ENCODE peak calls at places on chromosomes 12 and 14, in ten cellular contexts. One of them, this sample, is unnamed.

GRCh38 chr14:69643430-69644200 is 32.2 kb downstream of the SUSD6 start:
- DNase-seq in cardiac fibroblast: peak
- DNase-seq in HepG2: peak
- DNase-seq in naive thymus-derived CD8-positive, alpha-beta T cell: no peak
- DNase-seq in EL: peak
- DNase-seq in PC-9: peak
- DNase-seq in lower leg skin: peak
- DNase-seq in activated naive CD8-positive, alpha-beta T cell treated with anti-CD3 and anti-CD28 coated beads for 36 hours: peak
- DNase-seq in astrocyte of the cerebellum: peak
- DNase-seq in H7: no peak
- DNase-seq in this sample: peak

GRCh38 chr12:64729909-64730584 is 29.2 kb downstream of the GNS start:
- DNase-seq in cardiac fibroblast: no peak
- DNase-seq in HepG2: no peak
- DNase-seq in naive thymus-derived CD8-positive, alpha-beta T cell: no peak
- DNase-seq in EL: no peak
- DNase-seq in PC-9: no peak
- DNase-seq in lower leg skin: no peak
- DNase-seq in activated naive CD8-positive, alpha-beta T cell treated with anti-CD3 and anti-CD28 coated beads for 36 hours: no peak
- DNase-seq in astrocyte of the cerebellum: no peak
- DNase-seq in H7: no peak
- DNase-seq in this sample: no peak

GRCh38 chr12:46554461-46554860 is 181.9 kb upstream of the SLC38A2 start:
- DNase-seq in cardiac fibroblast: no peak
- DNase-seq in HepG2: no peak
- DNase-seq in naive thymus-derived CD8-positive, alpha-beta T cell: no peak
- DNase-seq in EL: no peak
- DNase-seq in PC-9: no peak
- DNase-seq in lower leg skin: no peak
- DNase-seq in activated naive CD8-positive, alpha-beta T cell treated with anti-CD3 and anti-CD28 coated beads for 36 hours: no peak
- DNase-seq in astrocyte of the cerebellum: no peak
- DNase-seq in H7: no peak
- DNase-seq in this sample: no peak

GRCh38 chr12:110641512-110641911 is 27.6 kb downstream of the TCTN1 start:
- DNase-seq in cardiac fibroblast: no peak
- DNase-seq in HepG2: no peak
- DNase-seq in naive thymus-derived CD8-positive, alpha-beta T cell: no peak
- DNase-seq in EL: no peak
- DNase-seq in PC-9: no peak
- DNase-seq in lower leg skin: no peak
- DNase-seq in activated naive CD8-positive, alpha-beta T cell treated with anti-CD3 and anti-CD28 coated beads for 36 hours: no peak
- DNase-seq in astrocyte of the cerebellum: no peak
- DNase-seq in H7: peak
- DNase-seq in this sample: no peak

GRCh38 chr12:124952801-124953200 is 36.1 kb downstream of the DHX37 start:
- DNase-seq in cardiac fibroblast: no peak
- DNase-seq in HepG2: no peak
- DNase-seq in naive thymus-derived CD8-positive, alpha-beta T cell: no peak
- DNase-seq in EL: peak
- DNase-seq in PC-9: peak
- DNase-seq in lower leg skin: no peak
- DNase-seq in activated naive CD8-positive, alpha-beta T cell treated with anti-CD3 and anti-CD28 coated beads for 36 hours: no peak
- DNase-seq in astrocyte of the cerebellum: no peak
- DNase-seq in H7: no peak
- DNase-seq in this sample: no peak

GRCh38 chr12:58809064-58809607 is 111.2 kb downstream of the LRIG3 start:
- DNase-seq in cardiac fibroblast: no peak
- DNase-seq in HepG2: no peak
- DNase-seq in naive thymus-derived CD8-positive, alpha-beta T cell: no peak
- DNase-seq in EL: no peak
- DNase-seq in PC-9: no peak
- DNase-seq in lower leg skin: no peak
- DNase-seq in activated naive CD8-positive, alpha-beta T cell treated with anti-CD3 and anti-CD28 coated beads for 36 hours: no peak
- DNase-seq in astrocyte of the cerebellum: no peak
- DNase-seq in H7: no peak
- DNase-seq in this sample: no peak

GRCh38 chr12:6788972-6789905 is at the start of gene CD4:
- DNase-seq in cardiac fibroblast: no peak
- DNase-seq in HepG2: no peak
- DNase-seq in naive thymus-derived CD8-positive, alpha-beta T cell: no peak
- DNase-seq in EL: no peak
- DNase-seq in PC-9: no peak
- DNase-seq in lower leg skin: peak
- DNase-seq in activated naive CD8-positive, alpha-beta T cell treated with anti-CD3 and anti-CD28 coated beads for 36 hours: peak
- DNase-seq in astrocyte of the cerebellum: no peak
- DNase-seq in H7: peak
- DNase-seq in this sample: no peak

GRCh38 chr14:93956514-93957332 is 19.6 kb downstream of the ASB2 start:
- DNase-seq in cardiac fibroblast: no peak
- DNase-seq in HepG2: no peak
- DNase-seq in naive thymus-derived CD8-positive, alpha-beta T cell: no peak
- DNase-seq in EL: no peak
- DNase-seq in PC-9: no peak
- DNase-seq in lower leg skin: no peak
- DNase-seq in activated naive CD8-positive, alpha-beta T cell treated with anti-CD3 and anti-CD28 coated beads for 36 hours: no peak
- DNase-seq in astrocyte of the cerebellum: no peak
- DNase-seq in H7: peak
- DNase-seq in this sample: no peak

GRCh38 chr14:43042408-43042807 is 1435.7 kb downstream of the LRFN5 start:
- DNase-seq in cardiac fibroblast: no peak
- DNase-seq in HepG2: no peak
- DNase-seq in naive thymus-derived CD8-positive, alpha-beta T cell: no peak
- DNase-seq in EL: no peak
- DNase-seq in PC-9: no peak
- DNase-seq in lower leg skin: no peak
- DNase-seq in activated naive CD8-positive, alpha-beta T cell treated with anti-CD3 and anti-CD28 coated beads for 36 hours: no peak
- DNase-seq in astrocyte of the cerebellum: no peak
- DNase-seq in H7: no peak
- DNase-seq in this sample: no peak

GRCh38 chr12:65598688-65599087 is 225.6 kb upstream of the HMGA2 start:
- DNase-seq in cardiac fibroblast: no peak
- DNase-seq in HepG2: no peak
- DNase-seq in naive thymus-derived CD8-positive, alpha-beta T cell: no peak
- DNase-seq in EL: no peak
- DNase-seq in PC-9: no peak
- DNase-seq in lower leg skin: no peak
- DNase-seq in activated naive CD8-positive, alpha-beta T cell treated with anti-CD3 and anti-CD28 coated beads for 36 hours: no peak
- DNase-seq in astrocyte of the cerebellum: no peak
- DNase-seq in H7: no peak
- DNase-seq in this sample: no peak

GRCh38 chr12:5524769-5525436 is 93.0 kb downstream of the NTF3 start:
- DNase-seq in cardiac fibroblast: no peak
- DNase-seq in HepG2: no peak
- DNase-seq in naive thymus-derived CD8-positive, alpha-beta T cell: no peak
- DNase-seq in EL: no peak
- DNase-seq in PC-9: no peak
- DNase-seq in lower leg skin: no peak
- DNase-seq in activated naive CD8-positive, alpha-beta T cell treated with anti-CD3 and anti-CD28 coated beads for 36 hours: no peak
- DNase-seq in astrocyte of the cerebellum: no peak
- DNase-seq in H7: no peak
- DNase-seq in this sample: no peak

This sample was measured in SW 1271.